ENCODE peak calls at places on chromosome 19, in ten cellular contexts. K is AG04449; D is dorsolateral prefrontal cortex; Y is A549; C is lower lobe of right lung; F is thoracic aorta; I is left ventricle myocardium inferior; M is CD8-positive, alpha-beta T cell; U is ascending aorta; G is astrocyte of the spinal cord. Q is an unnamed sample.

GRCh38 chr19:35860818-35861639 is 4.3 kb downstream of the KIRREL2 start:
- DNase-seq in K (no peak), D (no peak), Y (no peak), C (no peak), F (no peak), I (no peak), M (no peak), U (no peak), G (no peak), Q (no peak)

GRCh38 chr19:11041194-11041593 is 48.1 kb upstream of the LDLR start:
- DNase-seq in K (no peak), D (no peak), Y (no peak), C (no peak), F (no peak), I (no peak), M (no peak), U (no peak), G (no peak), Q (no peak)

GRCh38 chr19:38101723-38102122 is 122.3 kb downstream of the DPF1 start:
- DNase-seq in K (no peak), D (no peak), Y (no peak), C (no peak), F (no peak), I (no peak), M (no peak), U (no peak), G (no peak), Q (no peak)

GRCh38 chr19:51327066-51327985 is 14.6 kb downstream of the VSIG10L start:
- DNase-seq in K (no peak), D (no peak), Y (peak; percentile 85), C (peak; percentile 73), F (no peak), I (peak; percentile 31), M (no peak), U (no peak), G (no peak), Q (peak; percentile 44)

GRCh38 chr19:35767288-35768081 is 7.9 kb upstream of the ARHGAP33 start:
- DNase-seq in K (no peak), D (no peak), Y (no peak), C (no peak), F (no peak), I (no peak), M (no peak), U (no peak), G (no peak), Q (no peak)

GRCh38 chr19:11092181-11092538 is 2.9 kb downstream of the LDLR start:
- DNase-seq in K (no peak), D (no peak), Y (peak; percentile 62), C (no peak), F (no peak), I (no peak), M (no peak), U (no peak), G (peak; percentile 75), Q (peak; percentile 63)

GRCh38 chr19:16208064-16208759 is 10.5 kb downstream of the AP1M1 start:
- DNase-seq in K (no peak), D (no peak), Y (no peak), C (no peak), F (no peak), I (no peak), M (no peak), U (no peak), G (no peak), Q (no peak)

GRCh38 chr19:11151181-11151580 is 4.4 kb downstream of the SPC24 start:
- DNase-seq in K (no peak), D (no peak), Y (no peak), C (no peak), F (no peak), I (peak; percentile 44), M (no peak), U (no peak), G (peak; percentile 84), Q (no peak)

GRCh38 chr19:16376649-16377048 is 52.0 kb downstream of the KLF2 start:
- DNase-seq in K (no peak), D (no peak), Y (peak; percentile 20), C (no peak), F (no peak), I (no peak), M (peak; percentile 32), U (no peak), G (no peak), Q (no peak)

GRCh38 chr19:8638078-8638619 is 7.7 kb downstream of the NFILZ start:
- DNase-seq in K (no peak), D (no peak), Y (peak; percentile 93), C (peak; percentile 71), F (no peak), I (peak; percentile 39), M (no peak), U (no peak), G (peak; percentile 76), Q (no peak)

GRCh38 chr19:14116525-14116917 is 1.0 kb downstream of the PRKACA start:
- DNase-seq in K (no peak), D (no peak), Y (no peak), C (no peak), F (no peak), I (no peak), M (no peak), U (no peak), G (no peak), Q (no peak)

GRCh38 chr19:14113762-14114414 is 3.7 kb downstream of the PRKACA start:
- DNase-seq in K (no peak), D (no peak), Y (peak; percentile 65), C (peak; percentile 65), F (no peak), I (peak; percentile 42), M (no peak), U (no peak), G (no peak), Q (no peak)

GRCh38 chr19:14115761-14116160 is 1.8 kb downstream of the PRKACA start:
- DNase-seq in K (no peak), D (no peak), Y (no peak), C (no peak), F (no peak), I (no peak), M (no peak), U (no peak), G (no peak), Q (no peak)

GRCh38 chr19:14114439-14114838 is 3.1 kb downstream of the PRKACA start:
- DNase-seq in K (no peak), D (no peak), Y (no peak), C (no peak), F (no peak), I (no peak), M (no peak), U (no peak), G (no peak), Q (no peak)

DNA sequence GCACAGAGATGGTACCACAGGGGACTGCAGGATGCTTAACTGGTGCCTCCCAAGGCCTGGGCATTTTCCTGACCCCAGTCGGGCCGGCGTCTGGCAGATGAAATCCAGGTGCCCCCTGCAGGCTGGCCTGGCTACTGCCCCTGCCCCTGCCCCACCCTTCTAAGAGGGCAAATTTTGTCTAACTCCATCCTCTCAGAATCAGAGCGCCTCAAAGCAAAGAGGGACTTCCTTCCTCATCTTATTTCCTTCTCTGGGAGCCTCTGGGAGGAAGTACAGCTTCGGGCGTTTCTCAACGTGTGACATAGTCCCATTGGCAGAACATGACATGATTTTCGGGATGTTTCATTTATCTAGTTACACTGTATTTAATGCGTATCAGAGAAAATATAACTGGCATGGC is 2.7 kb downstream of the PRKACA start:
- DNase-seq in K (no peak), D (no peak), Y (peak; percentile 60), C (peak; percentile 82), F (no peak), I (peak; percentile 67), M (no peak), U (no peak), G (no peak), Q (peak; percentile 34)
- TF ChIP-seq CTCF in K (peak; percentile 40), D (peak; percentile 27), Y (peak; percentile 42), C (peak; percentile 58), F (peak; percentile 51), I (peak; percentile 70), M (peak; percentile 50), U (peak; percentile 37), G (peak; percentile 55), Q (peak; percentile 42)

GRCh38 chr19:29944415-29945012 is 2.5 kb downstream of the URI1 start:
- DNase-seq in K (no peak), D (no peak), Y (no peak), C (no peak), F (no peak), I (no peak), M (no peak), U (no peak), G (no peak), Q (no peak)

GRCh38 chr19:29942404-29943261 is 594 bp downstream of the URI1 start:
- DNase-seq in K (no peak), D (peak; percentile 21), Y (no peak), C (peak; percentile 80), F (no peak), I (peak; percentile 65), M (peak; percentile 63), U (no peak), G (peak; percentile 25), Q (peak; percentile 64)

GRCh38 chr19:29945017-29945416 is 3.0 kb downstream of the URI1 start:
- DNase-seq in K (no peak), D (no peak), Y (no peak), C (no peak), F (no peak), I (no peak), M (no peak), U (no peak), G (no peak), Q (no peak)

GRCh38 chr19:29941828-29942403 is at the start of gene URI1:
- DNase-seq in K (no peak), D (peak; percentile 90), Y (peak; percentile 96), C (peak; percentile 93), F (peak; percentile 65), I (peak; percentile 92), M (peak; percentile 97), U (peak; percentile 28), G (peak; percentile 81), Q (peak; percentile 91)

DNA sequence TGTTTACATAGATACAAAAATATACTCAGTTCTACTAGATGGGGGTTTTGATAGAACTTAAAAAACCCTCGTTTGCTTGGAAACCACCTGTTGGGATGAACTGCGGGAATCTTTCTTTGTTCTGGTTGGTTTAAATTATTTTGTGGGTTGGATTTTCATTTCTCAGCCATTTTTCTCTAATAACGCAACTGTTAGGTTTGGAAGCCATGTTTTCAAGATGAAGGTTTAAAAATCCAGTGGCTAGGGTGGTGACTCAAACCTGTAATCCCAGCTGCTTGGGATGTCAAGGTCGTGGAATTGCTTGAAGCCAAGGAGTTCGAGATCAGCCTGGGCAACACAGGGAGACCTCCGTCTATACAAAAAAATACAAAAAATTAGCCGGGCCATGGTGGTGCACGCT is 1.6 kb downstream of the URI1 start:
- DNase-seq in K (no peak), D (no peak), Y (no peak), C (no peak), F (no peak), I (no peak), M (no peak), U (no peak), G (no peak), Q (peak; percentile 27)
- H3K4me3 ChIP-seq in K (peak overlapping the region; percentile 3), D (peak overlapping the region; percentile 88), Y (peak overlapping the region; percentile 64), C (no peak overlapping the region), F (peak overlapping the region; percentile 78), I (peak overlapping the region; percentile 95), M (no peak overlapping the region), U (peak overlapping the region; percentile 98), G (no peak overlapping the region), Q (peak overlapping the region; percentile 82)

GRCh38 chr19:57613941-57614743 is at the start of gene ZNF134:
- DNase-seq in K (peak; percentile 29), D (peak; percentile 91), Y (peak; percentile 95), C (peak; percentile 96), F (peak; percentile 49), I (peak; percentile 93), M (peak; percentile 82), U (peak; percentile 53), G (peak; percentile 91), Q (peak; percentile 94)
- TF ChIP-seq CTCF in K (peak; percentile 39), D (peak; percentile 58), Y (no peak), C (peak; percentile 26), F (no peak), I (peak; percentile 40), M (peak; percentile 16), U (peak; percentile 28), G (peak; percentile 32), Q (peak; percentile 67)

GRCh38 chr19:6475321-6476108 is 6.1 kb downstream of the DENND1C start:
- DNase-seq in K (no peak), D (no peak), Y (peak; percentile 20), C (no peak), F (no peak), I (no peak), M (no peak), U (no peak), G (no peak), Q (no peak)
- H3K4me3 ChIP-seq in K (no peak overlapping the region), D (peak overlapping the region; percentile 58), Y (peak overlapping the region; percentile 44), C (peak overlapping the region; percentile 31), F (no peak overlapping the region), I (peak overlapping the region; percentile 48), M (no peak overlapping the region), U (no peak overlapping the region), G (no peak overlapping the region), Q (peak overlapping the region; percentile 35)

Q was measured in epithelial cell of esophagus.